ENCODE peak calls at places on chromosomes 7 and 10, in eight cellular contexts. One of them, this sample, is unnamed.

GRCh38 chr7:140316165-140316661 is 82.1 kb downstream of the SLC37A3 start:
- DNase-seq in hepatocyte: peak; percentile 51
- DNase-seq in colonic mucosa: peak; percentile 73
- DNase-seq in fibroblast of lung: peak; percentile 84
- DNase-seq in tibial nerve: peak; percentile 39
- DNase-seq in pancreas: peak; percentile 61
- DNase-seq in upper lobe of right lung: peak; percentile 84
- DNase-seq in mammary epithelial cell: peak; percentile 96
- DNase-seq in this sample: peak; percentile 59

GRCh38 chr10:18260308-18260971 is 120.2 kb downstream of the CACNB2 start:
- DNase-seq in fibroblast of lung: peak; percentile 8
- DNase-seq in mammary epithelial cell: no peak
- DNase-seq in pancreas: no peak
- DNase-seq in hepatocyte: no peak
- DNase-seq in upper lobe of right lung: no peak
- DNase-seq in tibial nerve: no peak
- DNase-seq in colonic mucosa: no peak
- DNase-seq in this sample: no peak

GRCh38 chr7:36949711-36950600 is 225.7 kb upstream of the AOAH start:
- DNase-seq in mammary epithelial cell: no peak
- DNase-seq in fibroblast of lung: no peak
- DNase-seq in pancreas: no peak
- DNase-seq in colonic mucosa: peak; percentile 50
- DNase-seq in tibial nerve: peak; percentile 23
- DNase-seq in upper lobe of right lung: no peak
- DNase-seq in hepatocyte: peak; percentile 60
- DNase-seq in this sample: no peak

GRCh38 chr7:49037348-49038210 is 113.2 kb downstream of the CDC14C start:
- DNase-seq in mammary epithelial cell: no peak
- DNase-seq in colonic mucosa: no peak
- DNase-seq in pancreas: no peak
- DNase-seq in hepatocyte: no peak
- DNase-seq in tibial nerve: no peak
- DNase-seq in fibroblast of lung: peak; percentile 41
- DNase-seq in upper lobe of right lung: no peak
- DNase-seq in this sample: no peak

GRCh38 chr10:30491832-30492530 is 58.0 kb downstream of the MAP3K8 start:
- DNase-seq in colonic mucosa: no peak
- DNase-seq in hepatocyte: no peak
- DNase-seq in fibroblast of lung: no peak
- DNase-seq in upper lobe of right lung: no peak
- DNase-seq in pancreas: no peak
- DNase-seq in mammary epithelial cell: no peak
- DNase-seq in tibial nerve: no peak
- DNase-seq in this sample: no peak

GRCh38 chr10:76302936-76303656 is 871.7 kb downstream of the LRMDA start:
- DNase-seq in fibroblast of lung: peak; percentile 84
- DNase-seq in mammary epithelial cell: no peak
- DNase-seq in tibial nerve: no peak
- DNase-seq in colonic mucosa: no peak
- DNase-seq in pancreas: no peak
- DNase-seq in upper lobe of right lung: no peak
- DNase-seq in hepatocyte: no peak
- DNase-seq in this sample: peak; percentile 53

GRCh38 chr7:77181739-77182138 is 17.9 kb downstream of the FGL2 start:
- DNase-seq in hepatocyte: no peak
- DNase-seq in mammary epithelial cell: no peak
- DNase-seq in pancreas: no peak
- DNase-seq in tibial nerve: no peak
- DNase-seq in upper lobe of right lung: no peak
- DNase-seq in fibroblast of lung: no peak
- DNase-seq in colonic mucosa: no peak
- DNase-seq in this sample: no peak

GRCh38 chr7:116562529-116563121 is 37.8 kb downstream of the CAV1 start:
- DNase-seq in upper lobe of right lung: no peak
- DNase-seq in fibroblast of lung: no peak
- DNase-seq in colonic mucosa: no peak
- DNase-seq in hepatocyte: no peak
- DNase-seq in tibial nerve: no peak
- DNase-seq in pancreas: no peak
- DNase-seq in mammary epithelial cell: no peak
- DNase-seq in this sample: no peak

GRCh38 chr7:42986781-42987248 is 54.6 kb downstream of the MRPL32 start:
- DNase-seq in hepatocyte: no peak
- DNase-seq in colonic mucosa: no peak
- DNase-seq in tibial nerve: no peak
- DNase-seq in fibroblast of lung: no peak
- DNase-seq in mammary epithelial cell: no peak
- DNase-seq in upper lobe of right lung: no peak
- DNase-seq in pancreas: no peak
- DNase-seq in this sample: no peak

GRCh38 chr10:132336064-132336746 is 4.2 kb downstream of the LRRC27 start:
- DNase-seq in pancreas: no peak
- DNase-seq in colonic mucosa: no peak
- DNase-seq in fibroblast of lung: no peak
- DNase-seq in hepatocyte: no peak
- DNase-seq in upper lobe of right lung: no peak
- DNase-seq in tibial nerve: no peak
- DNase-seq in mammary epithelial cell: no peak
- DNase-seq in this sample: no peak

GRCh38 chr10:132335189-132336063 is 3.4 kb downstream of the LRRC27 start:
- DNase-seq in fibroblast of lung: no peak
- DNase-seq in pancreas: no peak
- DNase-seq in tibial nerve: no peak
- DNase-seq in mammary epithelial cell: no peak
- DNase-seq in upper lobe of right lung: peak; percentile 81
- DNase-seq in colonic mucosa: no peak
- DNase-seq in hepatocyte: no peak
- DNase-seq in this sample: no peak

GRCh38 chr10:132338876-132339275 is 6.9 kb downstream of the LRRC27 start:
- DNase-seq in upper lobe of right lung: no peak
- DNase-seq in tibial nerve: no peak
- DNase-seq in mammary epithelial cell: no peak
- DNase-seq in hepatocyte: no peak
- DNase-seq in fibroblast of lung: no peak
- DNase-seq in pancreas: no peak
- DNase-seq in colonic mucosa: no peak
- DNase-seq in this sample: no peak

GRCh38 chr10:132334883-132335188 is 2.8 kb downstream of the LRRC27 start:
- DNase-seq in fibroblast of lung: no peak
- DNase-seq in tibial nerve: no peak
- DNase-seq in pancreas: no peak
- DNase-seq in mammary epithelial cell: no peak
- DNase-seq in hepatocyte: no peak
- DNase-seq in colonic mucosa: no peak
- DNase-seq in upper lobe of right lung: no peak
- DNase-seq in this sample: no peak

GRCh38 chr10:132337019-132337418 is 5.0 kb downstream of the LRRC27 start:
- DNase-seq in mammary epithelial cell: no peak
- DNase-seq in pancreas: no peak
- DNase-seq in fibroblast of lung: peak; percentile 43
- DNase-seq in upper lobe of right lung: no peak
- DNase-seq in hepatocyte: no peak
- DNase-seq in tibial nerve: no peak
- DNase-seq in colonic mucosa: no peak
- DNase-seq in this sample: peak; percentile 35
- H3K4me3 ChIP-seq in mammary epithelial cell: no peak overlapping the region
- H3K4me3 ChIP-seq in pancreas: peak overlapping the region; percentile 24
- H3K4me3 ChIP-seq in fibroblast of lung: no peak overlapping the region
- H3K4me3 ChIP-seq in upper lobe of right lung: peak overlapping the region; percentile 56
- H3K4me3 ChIP-seq in hepatocyte: no peak overlapping the region
- H3K4me3 ChIP-seq in tibial nerve: peak overlapping the region; percentile 43
- H3K4me3 ChIP-seq in colonic mucosa: peak overlapping the region; percentile 33
- H3K4me3 ChIP-seq in this sample: peak overlapping the region; percentile 38

GRCh38 chr7:155531686-155532085 is 14.7 kb downstream of the CNPY1 start:
- DNase-seq in pancreas: no peak
- DNase-seq in upper lobe of right lung: peak; percentile 65
- DNase-seq in hepatocyte: peak; percentile 24
- DNase-seq in colonic mucosa: no peak
- DNase-seq in tibial nerve: no peak
- DNase-seq in mammary epithelial cell: no peak
- DNase-seq in fibroblast of lung: no peak
- DNase-seq in this sample: no peak

GRCh38 chr7:155533827-155534690 is 12.3 kb downstream of the CNPY1 start:
- DNase-seq in pancreas: peak; percentile 28
- DNase-seq in hepatocyte: peak; percentile 56
- DNase-seq in colonic mucosa: no peak
- DNase-seq in upper lobe of right lung: peak; percentile 57
- DNase-seq in fibroblast of lung: no peak
- DNase-seq in mammary epithelial cell: no peak
- DNase-seq in tibial nerve: no peak
- DNase-seq in this sample: no peak

GRCh38 chr7:155534691-155535090 is 11.7 kb downstream of the CNPY1 start:
- DNase-seq in colonic mucosa: no peak
- DNase-seq in fibroblast of lung: no peak
- DNase-seq in tibial nerve: no peak
- DNase-seq in hepatocyte: no peak
- DNase-seq in upper lobe of right lung: peak; percentile 49
- DNase-seq in pancreas: peak; percentile 44
- DNase-seq in mammary epithelial cell: no peak
- DNase-seq in this sample: no peak

GRCh38 chr7:155533120-155533826 is 13.1 kb downstream of the CNPY1 start:
- DNase-seq in upper lobe of right lung: peak; percentile 63
- DNase-seq in hepatocyte: no peak
- DNase-seq in fibroblast of lung: no peak
- DNase-seq in pancreas: no peak
- DNase-seq in tibial nerve: no peak
- DNase-seq in colonic mucosa: no peak
- DNase-seq in mammary epithelial cell: no peak
- DNase-seq in this sample: no peak

DNA sequence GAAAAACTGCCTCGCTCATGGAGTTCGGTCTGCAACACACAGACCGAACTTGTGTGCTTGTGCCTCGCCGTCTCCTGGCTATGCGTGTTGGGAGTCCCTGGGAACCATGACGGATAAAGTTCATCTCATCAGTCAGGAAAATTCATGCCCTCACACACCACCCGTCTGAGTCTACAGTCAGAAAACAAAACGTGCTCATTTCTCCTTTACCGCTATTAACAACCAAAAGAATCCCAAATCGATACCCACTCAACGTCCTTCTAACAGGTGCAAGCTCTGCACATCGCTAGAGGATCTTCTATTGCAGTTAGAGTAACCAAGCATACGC is 13.6 kb downstream of the CNPY1 start:
- DNase-seq in colonic mucosa: no peak
- DNase-seq in fibroblast of lung: no peak
- DNase-seq in tibial nerve: no peak
- DNase-seq in mammary epithelial cell: no peak
- DNase-seq in upper lobe of right lung: no peak
- DNase-seq in pancreas: no peak
- DNase-seq in hepatocyte: no peak
- DNase-seq in this sample: no peak
- H3K4me3 ChIP-seq in colonic mucosa: no peak overlapping the region
- H3K4me3 ChIP-seq in fibroblast of lung: no peak overlapping the region
- H3K4me3 ChIP-seq in tibial nerve: peak overlapping the region; percentile 28
- H3K4me3 ChIP-seq in mammary epithelial cell: no peak overlapping the region
- H3K4me3 ChIP-seq in upper lobe of right lung: no peak overlapping the region
- H3K4me3 ChIP-seq in pancreas: no peak overlapping the region
- H3K4me3 ChIP-seq in hepatocyte: no peak overlapping the region
- H3K4me3 ChIP-seq in this sample: no peak overlapping the region

DNA sequence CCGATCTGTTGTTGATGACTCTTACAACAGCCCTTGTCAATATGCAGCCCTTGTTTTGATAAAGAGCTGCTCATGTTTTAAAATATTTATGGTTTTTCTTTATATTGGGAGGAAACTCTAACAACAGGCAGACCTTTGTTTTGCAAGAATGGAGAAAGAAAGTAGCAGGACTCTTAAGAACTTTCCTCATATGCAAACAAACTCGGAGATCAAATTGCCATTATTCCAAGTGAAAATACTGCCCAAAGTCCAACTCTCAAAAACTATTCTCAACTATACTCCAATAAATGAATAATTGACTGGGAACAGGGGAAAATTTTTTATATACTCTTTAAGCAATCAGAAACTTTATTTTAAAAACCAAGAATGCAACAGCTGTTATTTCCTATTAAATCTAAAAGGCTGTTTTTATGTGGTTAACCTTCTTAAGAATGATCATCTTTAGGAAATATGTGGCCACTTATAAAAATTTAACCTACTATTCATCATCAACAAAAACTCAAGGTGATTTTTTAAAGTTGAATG is 101.9 kb downstream of the COL28A1 start:
- DNase-seq in colonic mucosa: no peak
- DNase-seq in hepatocyte: no peak
- DNase-seq in upper lobe of right lung: no peak
- DNase-seq in fibroblast of lung: no peak
- DNase-seq in pancreas: no peak
- DNase-seq in mammary epithelial cell: no peak
- DNase-seq in tibial nerve: no peak
- DNase-seq in this sample: no peak
- H3K4me3 ChIP-seq in colonic mucosa: no peak overlapping the region
- H3K4me3 ChIP-seq in hepatocyte: no peak overlapping the region
- H3K4me3 ChIP-seq in upper lobe of right lung: no peak overlapping the region
- H3K4me3 ChIP-seq in fibroblast of lung: no peak overlapping the region
- H3K4me3 ChIP-seq in pancreas: no peak overlapping the region
- H3K4me3 ChIP-seq in mammary epithelial cell: no peak overlapping the region
- H3K4me3 ChIP-seq in tibial nerve: no peak overlapping the region
- H3K4me3 ChIP-seq in this sample: no peak overlapping the region

GRCh38 chr10:102621418-102622325 is 22.6 kb upstream of the TRIM8 start:
- DNase-seq in upper lobe of right lung: no peak
- DNase-seq in mammary epithelial cell: no peak
- DNase-seq in pancreas: no peak
- DNase-seq in colonic mucosa: no peak
- DNase-seq in hepatocyte: peak; percentile 4
- DNase-seq in tibial nerve: no peak
- DNase-seq in fibroblast of lung: peak; percentile 72
- DNase-seq in this sample: peak; percentile 38

GRCh38 chr10:102617816-102618215 is 26.5 kb upstream of the TRIM8 start:
- DNase-seq in tibial nerve: no peak
- DNase-seq in pancreas: no peak
- DNase-seq in hepatocyte: no peak
- DNase-seq in colonic mucosa: no peak
- DNase-seq in fibroblast of lung: no peak
- DNase-seq in mammary epithelial cell: no peak
- DNase-seq in upper lobe of right lung: no peak
- DNase-seq in this sample: no peak

GRCh38 chr10:102620615-102621417 is 23.5 kb upstream of the TRIM8 start:
- DNase-seq in colonic mucosa: no peak
- DNase-seq in pancreas: no peak
- DNase-seq in mammary epithelial cell: no peak
- DNase-seq in tibial nerve: no peak
- DNase-seq in hepatocyte: peak; percentile 13
- DNase-seq in fibroblast of lung: peak; percentile 42
- DNase-seq in upper lobe of right lung: no peak
- DNase-seq in this sample: no peak

GRCh38 chr10:102619281-102619981 is 24.8 kb upstream of the TRIM8 start:
- DNase-seq in pancreas: no peak
- DNase-seq in hepatocyte: no peak
- DNase-seq in fibroblast of lung: no peak
- DNase-seq in upper lobe of right lung: no peak
- DNase-seq in mammary epithelial cell: no peak
- DNase-seq in tibial nerve: no peak
- DNase-seq in colonic mucosa: no peak
- DNase-seq in this sample: no peak

DNA sequence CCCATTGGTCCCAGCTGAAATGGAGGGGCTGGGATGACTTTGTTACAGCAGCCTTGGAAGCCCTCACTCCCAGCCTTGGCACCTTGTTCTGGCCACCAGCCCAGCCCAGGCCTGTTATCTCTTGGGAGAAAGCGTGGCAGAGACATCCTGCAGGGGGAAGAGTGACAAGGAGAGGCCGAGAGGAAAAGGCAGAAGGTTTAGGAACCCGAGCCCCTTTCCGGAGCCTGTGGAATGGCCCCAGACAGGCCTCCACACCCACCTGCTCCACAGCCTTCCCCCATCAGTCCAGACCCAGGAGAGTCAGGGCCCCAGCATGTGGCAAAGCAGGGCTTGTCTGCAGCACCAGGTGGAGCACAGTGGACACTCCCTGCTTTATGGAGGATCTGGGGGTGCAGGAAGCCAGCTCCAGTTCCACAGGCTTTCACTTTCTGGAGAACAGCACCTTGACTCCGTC is 24.1 kb upstream of the TRIM8 start:
- DNase-seq in pancreas: no peak
- DNase-seq in fibroblast of lung: no peak
- DNase-seq in upper lobe of right lung: no peak
- DNase-seq in colonic mucosa: no peak
- DNase-seq in hepatocyte: no peak
- DNase-seq in tibial nerve: no peak
- DNase-seq in mammary epithelial cell: no peak
- DNase-seq in this sample: no peak
- H3K4me3 ChIP-seq in pancreas: no peak overlapping the region
- H3K4me3 ChIP-seq in fibroblast of lung: no peak overlapping the region
- H3K4me3 ChIP-seq in upper lobe of right lung: no peak overlapping the region
- H3K4me3 ChIP-seq in colonic mucosa: no peak overlapping the region
- H3K4me3 ChIP-seq in hepatocyte: no peak overlapping the region
- H3K4me3 ChIP-seq in tibial nerve: no peak overlapping the region
- H3K4me3 ChIP-seq in mammary epithelial cell: no peak overlapping the region
- H3K4me3 ChIP-seq in this sample: no peak overlapping the region

This sample was measured in astrocyte of the spinal cord.